ENCODE peak calls at places on chromosomes 6 and 20, in ten cellular contexts. M, V, Z, U, C, Q, I, T, W and R are unnamed samples.

GRCh38 chr6:45445364-45445748 is 67.6 kb upstream of the SUPT3H start:
- DNase-seq in M (no peak), V (no peak), Z (no peak), U (no peak), C (no peak), Q (peak), I (no peak), T (no peak), W (no peak), R (no peak)

GRCh38 chr6:17311595-17312311 is 30.6 kb downstream of the RBM24 start:
- DNase-seq in M (no peak), V (no peak), Z (peak), U (no peak), C (peak), Q (peak), I (no peak), T (no peak), W (peak), R (no peak)

GRCh38 chr6:106794129-106794528 is 164.8 kb downstream of the QRSL1 start:
- DNase-seq in M (no peak), V (no peak), Z (no peak), U (no peak), C (no peak), Q (no peak), I (no peak), T (no peak), W (no peak), R (no peak)

GRCh38 chr6:17483391-17484016 is 90.1 kb downstream of the CAP2 start:
- DNase-seq in M (no peak), V (no peak), Z (no peak), U (no peak), C (no peak), Q (no peak), I (no peak), T (no peak), W (no peak), R (no peak)

GRCh38 chr6:5583528-5583927 is 322.2 kb downstream of the FARS2 start:
- DNase-seq in M (no peak), V (no peak), Z (no peak), U (no peak), C (no peak), Q (no peak), I (no peak), T (no peak), W (no peak), R (no peak)

GRCh38 chr6:84623956-84624680 is 140.3 kb downstream of the TBX18 start:
- DNase-seq in M (no peak), V (no peak), Z (peak), U (no peak), C (peak), Q (peak), I (no peak), T (no peak), W (peak), R (peak)

GRCh38 chr20:58223358-58223941 is 5.0 kb downstream of the ANKRD60 start:
- DNase-seq in M (no peak), V (no peak), Z (no peak), U (no peak), C (no peak), Q (no peak), I (no peak), T (no peak), W (no peak), R (no peak)

GRCh38 chr6:157281570-157281969 is 41.7 kb downstream of the TMEM242 start:
- DNase-seq in M (peak), V (no peak), Z (no peak), U (peak), C (no peak), Q (peak), I (no peak), T (no peak), W (peak), R (no peak)

GRCh38 chr6:24428615-24429014 is 25.9 kb downstream of the MRS2 start:
- DNase-seq in M (no peak), V (no peak), Z (no peak), U (no peak), C (peak), Q (no peak), I (no peak), T (no peak), W (no peak), R (peak)

GRCh38 chr20:64155258-64156135 is 8.8 kb upstream of the MYT1 start:
- DNase-seq in M (no peak), V (no peak), Z (no peak), U (no peak), C (no peak), Q (no peak), I (no peak), T (no peak), W (no peak), R (no peak)

GRCh38 chr6:6008648-6009421 is 2.1 kb upstream of the NRN1 start:
- DNase-seq in M (peak), V (peak), Z (peak), U (peak), C (no peak), Q (peak), I (peak), T (peak), W (peak), R (peak)

GRCh38 chr6:87722831-87723726 is 21.0 kb upstream of the AKIRIN2 start:
- DNase-seq in M (peak), V (peak), Z (peak), U (peak), C (peak), Q (peak), I (peak), T (peak), W (peak), R (peak)

GRCh38 chr6:111212625-111213024 is 125.3 kb downstream of the SLC16A10 start:
- DNase-seq in M (no peak), V (no peak), Z (no peak), U (no peak), C (no peak), Q (no peak), I (no peak), T (no peak), W (no peak), R (no peak)

GRCh38 chr20:22430154-22430745 is 154.1 kb downstream of the FOXA2 start:
- DNase-seq in M (no peak), V (no peak), Z (no peak), U (peak), C (no peak), Q (peak), I (no peak), T (no peak), W (no peak), R (no peak)

GRCh38 chr20:56630086-56630493 is 984 bp downstream of the TFAP2C start:
- DNase-seq in M (no peak), V (peak), Z (no peak), U (peak), C (no peak), Q (peak), I (no peak), T (peak), W (peak), R (peak)

GRCh38 chr20:23782366-23782983 is 31.7 kb upstream of the CST1 start:
- DNase-seq in M (peak), V (no peak), Z (no peak), U (peak), C (peak), Q (peak), I (no peak), T (no peak), W (no peak), R (peak)

GRCh38 chr6:144149894-144150672 is at the start of gene STX11:
- DNase-seq in M (peak), V (no peak), Z (peak), U (peak), C (peak), Q (peak), I (peak), T (peak), W (peak), R (peak)

GRCh38 chr6:116364361-116364760 is 6.4 kb upstream of the DSE start:
- DNase-seq in M (no peak), V (no peak), Z (no peak), U (no peak), C (peak), Q (no peak), I (no peak), T (no peak), W (no peak), R (peak)

DNA sequence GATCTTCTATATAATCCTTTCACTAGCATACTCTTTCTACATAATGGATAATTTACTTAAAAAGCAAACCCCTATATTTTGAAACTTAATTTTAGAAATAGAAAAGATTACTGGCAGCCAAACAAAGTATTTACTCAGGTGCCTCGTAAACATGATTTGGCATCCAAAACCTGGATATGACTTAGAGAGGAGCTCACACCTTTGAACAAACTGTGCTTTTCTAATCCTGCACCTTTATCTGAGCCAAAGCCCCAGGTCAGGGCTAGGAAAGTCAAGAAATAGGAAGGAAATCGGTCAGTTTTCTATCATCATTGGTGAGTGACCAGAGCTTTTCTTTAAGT is 170.9 kb downstream of the PHF3 start:
- DNase-seq in M (no peak), V (no peak), Z (no peak), U (no peak), C (no peak), Q (no peak), I (no peak), T (no peak), W (no peak), R (no peak)
- H3K4me3 ChIP-seq in M (no peak), V (no peak), Z (no peak), U (peak), C (no peak), Q (no peak), I (no peak), T (no peak), W (no peak), R (peak)

DNA sequence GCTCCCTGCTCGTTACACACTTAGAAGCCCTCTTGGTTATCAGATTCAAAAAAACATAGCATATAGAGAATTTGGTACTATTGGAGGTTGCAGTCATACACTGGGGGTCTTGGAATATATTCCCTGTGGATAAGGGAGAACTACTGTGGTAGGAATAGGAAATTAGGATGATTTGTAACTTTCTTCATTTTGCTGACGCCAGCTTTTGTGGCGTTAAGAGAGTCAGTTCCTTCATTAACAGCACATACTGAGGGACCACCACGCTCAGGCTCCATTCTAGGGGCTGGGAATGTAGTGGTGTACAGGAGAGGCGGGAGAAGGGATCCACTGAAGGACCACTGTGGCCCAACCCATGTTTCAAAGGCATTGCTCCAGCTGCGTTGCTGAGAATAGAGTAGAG is 140.3 kb downstream of the MBOAT1 start:
- DNase-seq in M (no peak), V (no peak), Z (no peak), U (no peak), C (no peak), Q (no peak), I (no peak), T (no peak), W (no peak), R (no peak)
- H3K4me3 ChIP-seq in M (no peak), V (no peak), Z (no peak), U (no peak), C (no peak), Q (no peak), I (no peak), T (no peak), W (no peak), R (no peak)

GRCh38 chr20:50339196-50339901 is 148.7 kb downstream of the CEBPB start:
- DNase-seq in M (peak), V (no peak), Z (no peak), U (no peak), C (peak), Q (peak), I (peak), T (no peak), W (no peak), R (peak)
- H3K4me3 ChIP-seq in M (peak), V (no peak), Z (no peak), U (no peak), C (no peak), Q (no peak), I (no peak), T (no peak), W (no peak), R (peak)

GRCh38 chr6:135219346-135219745 is 38.2 kb downstream of the MYB start:
- DNase-seq in M (no peak), V (no peak), Z (no peak), U (no peak), C (no peak), Q (no peak), I (no peak), T (no peak), W (no peak), R (no peak)

GRCh38 chr6:135224037-135224647 is 43.0 kb downstream of the MYB start:
- DNase-seq in M (peak), V (no peak), Z (no peak), U (no peak), C (no peak), Q (no peak), I (no peak), T (no peak), W (no peak), R (no peak)

GRCh38 chr6:135221042-135221441 is 39.9 kb downstream of the MYB start:
- DNase-seq in M (no peak), V (no peak), Z (no peak), U (no peak), C (no peak), Q (no peak), I (no peak), T (no peak), W (no peak), R (no peak)

GRCh38 chr6:135222623-135223022 is 41.5 kb downstream of the MYB start:
- DNase-seq in M (no peak), V (no peak), Z (no peak), U (no peak), C (no peak), Q (no peak), I (no peak), T (no peak), W (no peak), R (no peak)

GRCh38 chr6:135221505-135221904 is 40.4 kb downstream of the MYB start:
- DNase-seq in M (no peak), V (no peak), Z (no peak), U (no peak), C (no peak), Q (no peak), I (no peak), T (no peak), W (no peak), R (no peak)
- H3K4me3 ChIP-seq in M (no peak), V (no peak), Z (no peak), U (no peak), C (no peak), Q (no peak), I (no peak), T (no peak), W (no peak), R (no peak)

DNA sequence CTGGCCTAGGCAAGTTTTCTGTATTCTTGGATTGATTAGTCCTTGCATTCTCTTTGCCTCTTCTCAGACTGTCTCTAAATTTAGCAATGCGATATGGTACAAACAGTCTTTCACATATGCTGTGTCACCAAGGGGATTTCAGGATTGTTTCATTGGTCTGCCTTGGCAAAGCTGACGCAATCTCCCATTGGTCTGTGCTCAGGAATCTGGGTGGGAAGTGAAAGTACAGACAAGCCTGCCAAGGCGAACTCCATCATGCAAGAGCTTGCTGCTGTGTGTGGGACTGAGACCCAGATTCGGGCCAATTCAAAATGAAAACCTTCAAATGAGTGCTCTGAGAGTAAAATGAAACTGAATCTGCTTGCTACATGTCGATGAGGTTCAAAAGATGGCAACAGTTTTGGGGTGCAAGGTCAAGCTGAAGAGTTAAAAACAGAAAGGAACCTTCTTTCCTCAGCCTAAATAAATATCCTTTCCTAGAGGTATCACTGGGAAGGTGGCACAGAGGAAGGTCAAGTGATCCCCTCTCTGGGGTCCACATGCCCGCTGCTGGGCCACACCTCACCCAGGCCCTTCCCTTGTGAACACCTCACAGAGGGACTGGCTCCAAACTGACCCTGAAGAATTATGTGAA is 198.8 kb upstream of the PREP start:
- DNase-seq in M (peak), V (no peak), Z (peak), U (no peak), C (peak), Q (peak), I (no peak), T (peak), W (peak), R (peak)
- H3K4me3 ChIP-seq in M (peak), V (no peak), Z (no peak), U (no peak), C (peak), Q (no peak), I (no peak), T (no peak), W (no peak), R (peak)

GRCh38 chr6:138571174-138571573 is 71.9 kb upstream of the NHSL1 start:
- DNase-seq in M (no peak), V (no peak), Z (no peak), U (no peak), C (peak), Q (peak), I (no peak), T (no peak), W (no peak), R (peak)
- H3K4me3 ChIP-seq in M (no peak), V (no peak), Z (peak), U (peak), C (peak), Q (peak), I (no peak), T (no peak), W (no peak), R (peak)

GRCh38 chr6:125301435-125302391 is at the start of gene HDDC2:
- DNase-seq in M (peak), V (peak), Z (peak), U (peak), C (peak), Q (peak), I (peak), T (peak), W (peak), R (peak)

GRCh38 chr6:125302840-125303511 is 1.2 kb upstream of the HDDC2 start:
- DNase-seq in M (no peak), V (no peak), Z (no peak), U (no peak), C (no peak), Q (no peak), I (no peak), T (no peak), W (no peak), R (no peak)

GRCh38 chr6:125300992-125301434 is 754 bp downstream of the HDDC2 start:
- DNase-seq in M (no peak), V (no peak), Z (no peak), U (no peak), C (peak), Q (peak), I (no peak), T (no peak), W (no peak), R (peak)

GRCh38 chr6:125304970-125305369 is 3.2 kb upstream of the HDDC2 start:
- DNase-seq in M (no peak), V (no peak), Z (no peak), U (no peak), C (no peak), Q (no peak), I (no peak), T (no peak), W (no peak), R (no peak)

DNA sequence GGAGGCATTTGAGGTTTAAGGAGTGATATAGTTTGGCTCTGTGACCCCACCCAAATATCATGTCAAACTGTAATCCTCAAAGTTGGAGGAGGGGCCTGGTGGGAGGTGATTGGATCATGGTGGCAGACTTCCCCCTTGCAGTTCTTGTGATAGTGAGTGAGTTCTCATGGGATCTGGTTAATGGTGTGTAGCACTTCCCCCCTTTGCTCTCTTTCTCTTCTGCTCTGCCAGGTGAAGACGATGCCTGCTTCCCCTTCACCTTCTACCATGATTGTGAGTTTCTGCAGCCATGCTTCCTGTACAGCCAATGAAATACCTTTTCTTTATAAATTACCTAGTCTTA is 1.7 kb upstream of the HDDC2 start:
- DNase-seq in M (no peak), V (no peak), Z (no peak), U (no peak), C (no peak), Q (no peak), I (no peak), T (no peak), W (no peak), R (no peak)
- H3K4me3 ChIP-seq in M (no peak), V (no peak), Z (no peak), U (no peak), C (no peak), Q (no peak), I (no peak), T (no peak), W (no peak), R (no peak)